ENCODE peak calls at places on chromosomes 5 and 9, in nine cellular contexts. K, Q, N, Y, C, A, S, T and Z are unnamed samples.

GRCh38 chr5:8839361-8840055 is 706.4 kb downstream of the SEMA5A start:
- DNase-seq in K (no peak), Q (no peak), N (no peak), Y (no peak), C (no peak), A (no peak), S (no peak), T (no peak), Z (no peak)

GRCh38 chr5:89447027-89447426 is 564.0 kb upstream of the MEF2C start:
- DNase-seq in K (no peak), Q (no peak), N (no peak), Y (no peak), C (no peak), A (no peak), S (no peak), T (no peak), Z (no peak)

GRCh38 chr9:78565481-78565880 is 268.6 kb downstream of the PSAT1 start:
- DNase-seq in K (no peak), Q (no peak), N (no peak), Y (peak), C (no peak), A (no peak), S (peak), T (no peak), Z (peak)

GRCh38 chr9:128115187-128116103 is 12.1 kb downstream of the PTGES2 start:
- DNase-seq in K (peak), Q (peak), N (no peak), Y (no peak), C (no peak), A (no peak), S (no peak), T (peak), Z (no peak)

GRCh38 chr9:37027582-37028424 is 6.3 kb downstream of the PAX5 start:
- DNase-seq in K (peak), Q (peak), N (peak), Y (peak), C (peak), A (peak), S (peak), T (peak), Z (peak)

GRCh38 chr5:115386657-115387056 is 90.2 kb upstream of the CCDC112 start:
- DNase-seq in K (no peak), Q (no peak), N (no peak), Y (no peak), C (no peak), A (no peak), S (no peak), T (no peak), Z (no peak)

GRCh38 chr5:17295671-17296070 is 78.2 kb downstream of the BASP1 start:
- DNase-seq in K (no peak), Q (no peak), N (no peak), Y (no peak), C (no peak), A (no peak), S (no peak), T (no peak), Z (no peak)

GRCh38 chr5:33305530-33305929 is 135.2 kb upstream of the TARS1 start:
- DNase-seq in K (no peak), Q (no peak), N (no peak), Y (no peak), C (no peak), A (no peak), S (no peak), T (no peak), Z (no peak)

GRCh38 chr5:169064093-169064492 is 236.8 kb downstream of the SLIT3 start:
- DNase-seq in K (no peak), Q (no peak), N (peak), Y (no peak), C (no peak), A (no peak), S (no peak), T (peak), Z (peak)

GRCh38 chr9:114487607-114488300 is 17.5 kb downstream of the WHRN start:
- DNase-seq in K (peak), Q (no peak), N (peak), Y (peak), C (peak), A (no peak), S (peak), T (peak), Z (peak)

GRCh38 chr9:95007470-95007869 is 281.0 kb downstream of the AOPEP start:
- DNase-seq in K (no peak), Q (no peak), N (no peak), Y (no peak), C (no peak), A (no peak), S (peak), T (no peak), Z (no peak)

GRCh38 chr9:89579741-89580395 is 24.9 kb upstream of the GADD45G start:
- DNase-seq in K (peak), Q (peak), N (no peak), Y (no peak), C (no peak), A (no peak), S (no peak), T (no peak), Z (no peak)

GRCh38 chr5:80010754-80011392 is 19.8 kb upstream of the MTX3 start:
- DNase-seq in K (no peak), Q (no peak), N (no peak), Y (no peak), C (no peak), A (no peak), S (no peak), T (no peak), Z (no peak)

GRCh38 chr5:1130218-1130946 is 18.5 kb upstream of the SLC12A7 start:
- DNase-seq in K (no peak), Q (no peak), N (no peak), Y (peak), C (no peak), A (peak), S (no peak), T (peak), Z (no peak)

GRCh38 chr9:110601098-110601497 is 21.6 kb upstream of the SVEP1 start:
- DNase-seq in K (no peak), Q (no peak), N (no peak), Y (peak), C (no peak), A (peak), S (no peak), T (no peak), Z (no peak)